ENCODE peak calls at places on chromosomes 6 and 20, in nine cellular contexts. One of them, this sample, is unnamed. For H3K9me3, the result is how much of the 10 kb centered on the place peaks cover.

GRCh38 chr20:12592756-12593155 is 416.0 kb upstream of the SPTLC3 start:
- DNase-seq in Peyer's patch: no peak
- DNase-seq in hepatocyte: no peak
- DNase-seq in heart right ventricle: no peak
- DNase-seq in ascending aorta: no peak
- DNase-seq in lower lobe of right lung: no peak
- DNase-seq in RWPE2: no peak
- DNase-seq in PC-9: no peak
- DNase-seq in mucosa of descending colon: no peak
- DNase-seq in this sample: no peak

GRCh38 chr20:57594092-57594911 is 25.9 kb downstream of the ZBP1 start:
- DNase-seq in ascending aorta: no peak
- DNase-seq in PC-9: peak
- DNase-seq in lower lobe of right lung: peak
- DNase-seq in mucosa of descending colon: peak
- DNase-seq in heart right ventricle: peak
- DNase-seq in RWPE2: no peak
- DNase-seq in hepatocyte: peak
- DNase-seq in Peyer's patch: peak
- DNase-seq in this sample: no peak

GRCh38 chr6:27178001-27178730 is 69.3 kb upstream of the PRSS16 start:
- DNase-seq in lower lobe of right lung: no peak
- DNase-seq in RWPE2: peak
- DNase-seq in heart right ventricle: peak
- DNase-seq in PC-9: peak
- DNase-seq in mucosa of descending colon: peak
- DNase-seq in hepatocyte: peak
- DNase-seq in Peyer's patch: no peak
- DNase-seq in ascending aorta: peak
- DNase-seq in this sample: peak

GRCh38 chr6:83190596-83190995 is 2.5 kb downstream of the PGM3 start:
- DNase-seq in lower lobe of right lung: no peak
- DNase-seq in Peyer's patch: no peak
- DNase-seq in mucosa of descending colon: no peak
- DNase-seq in heart right ventricle: no peak
- DNase-seq in RWPE2: no peak
- DNase-seq in ascending aorta: no peak
- DNase-seq in PC-9: no peak
- DNase-seq in hepatocyte: peak
- DNase-seq in this sample: peak

GRCh38 chr20:33014336-33015113 is 7.0 kb downstream of the BPIFB2 start:
- DNase-seq in lower lobe of right lung: no peak
- DNase-seq in RWPE2: no peak
- DNase-seq in heart right ventricle: no peak
- DNase-seq in PC-9: no peak
- DNase-seq in mucosa of descending colon: no peak
- DNase-seq in ascending aorta: no peak
- DNase-seq in Peyer's patch: no peak
- DNase-seq in hepatocyte: no peak
- DNase-seq in this sample: no peak

GRCh38 chr20:45036044-45036755 is 64.7 kb downstream of the KCNS1 start:
- DNase-seq in ascending aorta: no peak
- DNase-seq in mucosa of descending colon: no peak
- DNase-seq in lower lobe of right lung: no peak
- DNase-seq in hepatocyte: no peak
- DNase-seq in RWPE2: peak
- DNase-seq in PC-9: peak
- DNase-seq in heart right ventricle: no peak
- DNase-seq in Peyer's patch: no peak
- DNase-seq in this sample: peak

GRCh38 chr6:31814677-31815024 is 432 bp downstream of the HSPA1L start:
- DNase-seq in hepatocyte: peak
- DNase-seq in ascending aorta: peak
- DNase-seq in RWPE2: peak
- DNase-seq in heart right ventricle: peak
- DNase-seq in lower lobe of right lung: peak
- DNase-seq in mucosa of descending colon: peak
- DNase-seq in Peyer's patch: peak
- DNase-seq in PC-9: peak
- DNase-seq in this sample: peak

GRCh38 chr6:1993049-1993448 is 252.4 kb downstream of the GMDS start:
- DNase-seq in heart right ventricle: no peak
- DNase-seq in Peyer's patch: no peak
- DNase-seq in PC-9: no peak
- DNase-seq in mucosa of descending colon: no peak
- DNase-seq in hepatocyte: no peak
- DNase-seq in ascending aorta: no peak
- DNase-seq in RWPE2: no peak
- DNase-seq in lower lobe of right lung: no peak
- DNase-seq in this sample: no peak

GRCh38 chr6:89024456-89024855 is 56.1 kb upstream of the PNRC1 start:
- DNase-seq in mucosa of descending colon: no peak
- DNase-seq in lower lobe of right lung: no peak
- DNase-seq in heart right ventricle: no peak
- DNase-seq in RWPE2: no peak
- DNase-seq in ascending aorta: peak
- DNase-seq in hepatocyte: no peak
- DNase-seq in Peyer's patch: no peak
- DNase-seq in PC-9: no peak
- DNase-seq in this sample: no peak

GRCh38 chr6:136566007-136566487 is 15.8 kb upstream of the MAP7 start:
- DNase-seq in mucosa of descending colon: peak
- DNase-seq in heart right ventricle: peak
- DNase-seq in Peyer's patch: peak
- DNase-seq in lower lobe of right lung: peak
- DNase-seq in ascending aorta: no peak
- DNase-seq in PC-9: no peak
- DNase-seq in hepatocyte: no peak
- DNase-seq in RWPE2: no peak
- DNase-seq in this sample: no peak

GRCh38 chr20:50823319-50823718 is 28.5 kb downstream of the BCAS4 start:
- DNase-seq in heart right ventricle: no peak
- DNase-seq in Peyer's patch: no peak
- DNase-seq in mucosa of descending colon: no peak
- DNase-seq in lower lobe of right lung: no peak
- DNase-seq in PC-9: no peak
- DNase-seq in hepatocyte: no peak
- DNase-seq in RWPE2: no peak
- DNase-seq in ascending aorta: no peak
- DNase-seq in this sample: no peak

DNA sequence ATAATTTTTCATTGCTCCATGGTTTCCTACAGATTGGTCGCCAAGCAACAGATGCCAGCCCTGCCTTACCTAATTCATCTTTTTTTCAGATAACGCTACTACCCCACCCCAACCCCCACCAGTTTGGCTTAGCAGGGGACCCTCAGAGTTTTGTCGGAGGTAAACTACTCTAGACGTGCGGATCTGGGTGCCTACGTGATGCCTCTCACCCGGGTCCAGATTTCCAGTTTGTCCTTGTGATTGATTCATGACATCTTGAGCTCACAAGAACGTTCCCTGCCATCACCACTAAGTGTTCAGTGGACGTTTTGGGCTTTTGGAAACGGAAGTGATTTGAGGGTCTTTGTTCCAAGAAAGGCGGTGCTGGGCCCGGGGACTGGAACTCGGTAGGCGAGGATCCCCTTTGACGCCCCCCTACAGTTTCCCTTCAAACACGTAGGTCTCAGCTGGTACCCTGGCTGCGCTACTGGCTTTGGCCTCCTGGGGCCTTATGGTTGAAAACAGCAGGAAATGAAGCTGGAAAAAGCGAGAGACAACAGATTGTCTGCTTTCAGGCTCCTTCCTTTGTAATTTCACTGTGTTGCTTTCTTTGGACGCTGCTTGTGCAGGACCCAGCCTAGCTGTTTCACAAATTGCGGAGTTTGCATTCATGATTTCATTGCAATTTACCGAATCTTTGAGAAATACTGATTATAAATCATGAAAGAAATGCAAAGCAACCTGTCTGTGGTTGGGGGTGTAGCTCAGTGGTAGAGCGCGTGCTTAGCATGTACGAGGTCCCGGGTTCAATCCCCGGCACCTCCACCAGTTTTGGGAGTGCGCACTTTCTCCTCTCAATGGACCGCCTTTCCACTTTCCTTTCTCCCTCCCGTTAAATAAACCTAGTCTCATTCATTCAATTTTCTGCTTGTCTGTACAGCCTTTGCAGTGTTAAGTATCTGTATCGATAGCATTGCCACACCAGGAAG is 81.0 kb downstream of the GPX5 start:
- DNase-seq in ascending aorta: no peak
- DNase-seq in mucosa of descending colon: no peak
- DNase-seq in lower lobe of right lung: no peak
- DNase-seq in RWPE2: no peak
- DNase-seq in heart right ventricle: no peak
- DNase-seq in hepatocyte: peak
- DNase-seq in Peyer's patch: no peak
- DNase-seq in PC-9: peak
- DNase-seq in this sample: peak
- H3K4me3 ChIP-seq in ascending aorta: no peak
- H3K4me3 ChIP-seq in mucosa of descending colon: no peak
- H3K4me3 ChIP-seq in lower lobe of right lung: no peak
- H3K4me3 ChIP-seq in RWPE2: peak
- H3K4me3 ChIP-seq in heart right ventricle: no peak
- H3K4me3 ChIP-seq in hepatocyte: peak
- H3K4me3 ChIP-seq in Peyer's patch: no peak
- H3K4me3 ChIP-seq in PC-9: peak
- H3K4me3 ChIP-seq in this sample: peak

DNA sequence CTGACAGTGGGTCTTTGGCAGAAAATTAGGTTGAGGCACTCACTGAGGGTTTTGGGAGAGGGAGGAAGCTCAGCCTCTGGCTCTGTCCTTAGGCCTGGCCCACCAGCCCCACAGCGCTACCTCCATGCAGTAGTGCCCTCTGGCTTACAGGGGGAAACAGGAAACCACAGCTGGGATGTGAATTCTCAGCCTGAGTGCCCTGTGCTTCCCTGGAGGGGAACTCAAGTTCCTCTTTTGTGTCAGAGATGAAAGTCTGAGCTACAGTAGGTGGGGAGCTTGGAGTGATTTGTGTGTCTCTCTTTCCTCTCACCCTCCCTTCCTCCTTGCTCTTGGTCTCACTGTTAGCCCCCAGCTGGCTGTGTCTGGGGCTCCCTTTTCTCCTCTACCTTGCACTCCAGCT is 48.2 kb upstream of the BLCAP start:
- DNase-seq in Peyer's patch: no peak
- DNase-seq in mucosa of descending colon: no peak
- DNase-seq in heart right ventricle: no peak
- DNase-seq in RWPE2: peak
- DNase-seq in PC-9: no peak
- DNase-seq in ascending aorta: peak
- DNase-seq in hepatocyte: no peak
- DNase-seq in lower lobe of right lung: no peak
- DNase-seq in this sample: peak
- TF ChIP-seq CTCF in Peyer's patch: no peak
- TF ChIP-seq CTCF in mucosa of descending colon: no peak
- TF ChIP-seq CTCF in heart right ventricle: no peak
- TF ChIP-seq CTCF in RWPE2: no peak
- TF ChIP-seq CTCF in PC-9: no peak
- TF ChIP-seq CTCF in ascending aorta: no peak
- TF ChIP-seq CTCF in hepatocyte: no peak
- TF ChIP-seq CTCF in lower lobe of right lung: no peak
- TF ChIP-seq CTCF in this sample: no peak

DNA sequence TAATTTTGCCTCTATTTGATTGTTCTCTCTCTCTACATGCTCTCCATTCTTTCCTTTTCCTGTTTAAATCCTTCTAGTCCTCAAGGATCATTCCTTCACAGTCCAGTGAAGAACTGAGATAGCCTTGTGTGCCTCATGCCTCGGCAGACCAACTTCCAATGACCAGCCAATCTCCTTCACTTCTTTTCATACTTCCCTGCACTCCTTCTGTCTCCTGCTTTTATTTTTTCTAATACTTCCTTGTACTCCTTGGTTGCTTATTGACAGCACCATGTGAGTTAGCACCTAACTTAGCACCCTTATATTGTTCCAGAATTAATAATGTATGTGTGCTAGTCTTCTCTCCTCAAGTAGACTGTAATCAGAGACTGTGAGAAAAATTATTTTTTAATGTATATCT is 246.8 kb downstream of the ADGRG6 start:
- DNase-seq in ascending aorta: no peak
- DNase-seq in RWPE2: no peak
- DNase-seq in PC-9: no peak
- DNase-seq in hepatocyte: no peak
- DNase-seq in lower lobe of right lung: no peak
- DNase-seq in mucosa of descending colon: no peak
- DNase-seq in Peyer's patch: no peak
- DNase-seq in heart right ventricle: no peak
- DNase-seq in this sample: no peak
- H3K9me3 ChIP-seq in ascending aorta: under half
- H3K9me3 ChIP-seq in RWPE2: under half
- H3K9me3 ChIP-seq in PC-9: under half
- H3K9me3 ChIP-seq in hepatocyte: under half
- H3K9me3 ChIP-seq in lower lobe of right lung: under half
- H3K9me3 ChIP-seq in mucosa of descending colon: under half
- H3K9me3 ChIP-seq in Peyer's patch: under half
- H3K9me3 ChIP-seq in heart right ventricle: under half
- H3K9me3 ChIP-seq in this sample: under half

GRCh38 chr6:152723398-152723797 is 25.7 kb downstream of the MYCT1 start:
- DNase-seq in mucosa of descending colon: no peak
- DNase-seq in hepatocyte: no peak
- DNase-seq in ascending aorta: no peak
- DNase-seq in heart right ventricle: no peak
- DNase-seq in lower lobe of right lung: no peak
- DNase-seq in PC-9: no peak
- DNase-seq in Peyer's patch: no peak
- DNase-seq in RWPE2: no peak
- DNase-seq in this sample: no peak

GRCh38 chr6:152720964-152721363 is 23.3 kb downstream of the MYCT1 start:
- DNase-seq in ascending aorta: no peak
- DNase-seq in hepatocyte: no peak
- DNase-seq in mucosa of descending colon: no peak
- DNase-seq in lower lobe of right lung: no peak
- DNase-seq in RWPE2: no peak
- DNase-seq in PC-9: no peak
- DNase-seq in Peyer's patch: no peak
- DNase-seq in heart right ventricle: no peak
- DNase-seq in this sample: no peak

GRCh38 chr6:152727507-152727906 is 23.1 kb upstream of the VIP start:
- DNase-seq in hepatocyte: no peak
- DNase-seq in lower lobe of right lung: no peak
- DNase-seq in ascending aorta: no peak
- DNase-seq in RWPE2: no peak
- DNase-seq in heart right ventricle: no peak
- DNase-seq in PC-9: no peak
- DNase-seq in Peyer's patch: no peak
- DNase-seq in mucosa of descending colon: no peak
- DNase-seq in this sample: peak

GRCh38 chr6:152726313-152726712 is 24.3 kb upstream of the VIP start:
- DNase-seq in mucosa of descending colon: no peak
- DNase-seq in PC-9: no peak
- DNase-seq in Peyer's patch: no peak
- DNase-seq in heart right ventricle: no peak
- DNase-seq in lower lobe of right lung: no peak
- DNase-seq in hepatocyte: no peak
- DNase-seq in ascending aorta: no peak
- DNase-seq in RWPE2: no peak
- DNase-seq in this sample: no peak

DNA sequence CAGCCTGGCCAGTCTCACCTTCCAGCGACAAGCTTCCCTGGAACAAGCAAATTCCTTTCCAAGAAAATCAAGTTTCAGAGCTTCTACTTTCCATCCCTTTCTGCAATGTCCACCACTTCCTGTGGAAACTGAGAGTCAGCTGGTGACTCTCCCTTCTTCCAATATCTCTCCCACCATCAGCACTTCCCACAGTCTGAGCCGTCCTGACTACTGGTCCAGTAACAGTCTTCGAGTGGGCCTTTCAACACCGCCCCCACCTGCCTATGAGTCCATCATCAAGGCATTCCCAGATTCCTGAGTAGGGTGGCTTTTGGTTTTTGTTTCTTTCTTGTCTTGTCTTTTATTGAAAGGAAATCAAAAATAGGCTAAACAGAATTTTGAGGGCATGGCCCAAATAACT is 24.3 kb downstream of the MYCT1 start:
- DNase-seq in mucosa of descending colon: no peak
- DNase-seq in Peyer's patch: no peak
- DNase-seq in heart right ventricle: no peak
- DNase-seq in RWPE2: no peak
- DNase-seq in lower lobe of right lung: no peak
- DNase-seq in ascending aorta: no peak
- DNase-seq in PC-9: no peak
- DNase-seq in hepatocyte: no peak
- DNase-seq in this sample: no peak
- H3K4me3 ChIP-seq in mucosa of descending colon: no peak
- H3K4me3 ChIP-seq in Peyer's patch: no peak
- H3K4me3 ChIP-seq in heart right ventricle: no peak
- H3K4me3 ChIP-seq in RWPE2: no peak
- H3K4me3 ChIP-seq in lower lobe of right lung: no peak
- H3K4me3 ChIP-seq in ascending aorta: no peak
- H3K4me3 ChIP-seq in PC-9: no peak
- H3K4me3 ChIP-seq in hepatocyte: no peak
- H3K4me3 ChIP-seq in this sample: no peak

This sample was measured in Caco-2.